ENCODE peak calls at places on chromosomes 1 and 21, in seven cellular contexts. Z is breast epithelium, U is transverse colon, I is prostate gland, H is Panc1, G is spleen, O is SK-N-SH. C is an unnamed sample.

GRCh38 chr1:9218917-9219316 is 15.7 kb upstream of the H6PD start:
- DNase-seq in Z (no peak), U (no peak), I (no peak), H (no peak), G (no peak), O (no peak), C (no peak)

GRCh38 chr1:194843077-194843476 is 1656.7 kb upstream of the B3GALT2 start:
- DNase-seq in Z (no peak), U (no peak), I (no peak), H (no peak), G (no peak), O (no peak), C (no peak)

GRCh38 chr1:165632491-165632890 is 1.5 kb downstream of the MGST3 start:
- DNase-seq in Z (no peak), U (no peak), I (no peak), H (no peak), G (no peak), O (no peak), C (no peak)

GRCh38 chr1:26358411-26359384 is 4.8 kb upstream of the CRYBG2 start:
- DNase-seq in Z (no peak), U (peak; percentile 83), I (no peak), H (no peak), G (no peak), O (no peak), C (peak; percentile 70)

GRCh38 chr1:214549604-214550338 is 1.6 kb downstream of the PTPN14 start:
- DNase-seq in Z (no peak), U (no peak), I (peak; percentile 10), H (no peak), G (no peak), O (no peak), C (no peak)

GRCh38 chr21:42614391-42614790 is 39.0 kb upstream of the PDE9A start:
- DNase-seq in Z (peak; percentile 37), U (no peak), I (no peak), H (no peak), G (peak; percentile 16), O (no peak), C (no peak)

GRCh38 chr1:23167353-23168078 is 1.1 kb downstream of the LUZP1 start:
- DNase-seq in Z (peak; percentile 43), U (peak; percentile 57), I (peak; percentile 51), H (no peak), G (peak; percentile 85), O (peak; percentile 88), C (peak; percentile 54)

GRCh38 chr1:235708390-235708962 is 58.9 kb upstream of the GNG4 start:
- DNase-seq in Z (no peak), U (no peak), I (no peak), H (peak; percentile 89), G (no peak), O (no peak), C (no peak)

GRCh38 chr1:200365897-200366426 is 43.9 kb downstream of the ZNF281 start:
- DNase-seq in Z (no peak), U (no peak), I (no peak), H (no peak), G (no peak), O (no peak), C (no peak)

GRCh38 chr1:41629571-41629970 is 145.1 kb upstream of the EDN2 start:
- DNase-seq in Z (no peak), U (no peak), I (no peak), H (no peak), G (no peak), O (no peak), C (no peak)

GRCh38 chr1:41629136-41629535 is 144.7 kb upstream of the EDN2 start:
- DNase-seq in Z (no peak), U (no peak), I (no peak), H (no peak), G (no peak), O (no peak), C (no peak)

GRCh38 chr1:41632788-41633575 is 148.5 kb upstream of the EDN2 start:
- DNase-seq in Z (no peak), U (no peak), I (no peak), H (no peak), G (no peak), O (no peak), C (no peak)

GRCh38 chr1:41631971-41632370 is 147.5 kb upstream of the EDN2 start:
- DNase-seq in Z (no peak), U (no peak), I (no peak), H (no peak), G (no peak), O (no peak), C (no peak)

DNA sequence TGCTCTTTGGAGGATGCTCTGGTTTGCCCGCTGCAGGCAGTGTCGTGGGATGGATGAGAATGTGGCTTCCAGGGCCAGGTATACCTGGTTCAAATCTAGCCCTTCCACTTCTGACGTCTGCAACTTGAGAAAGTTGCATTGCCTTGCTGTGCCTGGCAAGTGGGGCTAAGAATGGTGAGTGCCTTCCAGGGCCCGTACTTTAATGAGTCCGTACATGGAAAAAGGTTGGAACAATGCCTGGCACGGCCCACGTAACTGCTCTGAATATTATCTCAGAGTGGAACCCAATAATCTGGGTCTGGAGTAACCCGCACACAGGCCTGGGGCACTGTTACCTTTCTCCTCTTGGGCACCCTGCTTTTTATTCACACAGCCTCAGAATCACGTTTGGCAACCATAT is 146.7 kb upstream of the EDN2 start:
- DNase-seq in Z (no peak), U (no peak), I (no peak), H (no peak), G (no peak), O (no peak), C (no peak)
- TF ChIP-seq POLR2AphosphoS5 in Z (no peak), U (no peak), I (no peak), H (no peak), G (no peak), O (no peak), C (no peak)

GRCh38 chr1:40042337-40042736 is 1.8 kb downstream of the CAP1 start:
- DNase-seq in Z (no peak), U (no peak), I (no peak), H (no peak), G (no peak), O (no peak), C (no peak)

GRCh38 chr1:40039245-40039756 is 1.2 kb upstream of the CAP1 start:
- DNase-seq in Z (no peak), U (no peak), I (peak; percentile 47), H (peak; percentile 41), G (no peak), O (no peak), C (no peak)

GRCh38 chr1:40041466-40041838 is 923 bp downstream of the CAP1 start:
- DNase-seq in Z (no peak), U (no peak), I (no peak), H (no peak), G (no peak), O (no peak), C (no peak)

GRCh38 chr1:40039757-40040510 is 595 bp upstream of the CAP1 start:
- DNase-seq in Z (peak; percentile 93), U (peak; percentile 92), I (peak; percentile 84), H (peak; percentile 73), G (peak; percentile 97), O (peak; percentile 84), C (peak; percentile 83)

GRCh38 chr1:40040511-40041465 is at the start of gene CAP1:
- DNase-seq in Z (peak; percentile 99), U (peak; percentile 100), I (peak; percentile 99), H (peak; percentile 89), G (peak; percentile 100), O (peak; percentile 99), C (peak; percentile 100)
- H3K4me1 ChIP-seq in Z (peaks cover 23% of the 10 kb centered on the region), U (peaks cover 59% of the 10 kb centered on the region), I (peaks cover 17% of the 10 kb centered on the region), H (peaks cover 20% of the 10 kb centered on the region), G (peaks cover 54% of the 10 kb centered on the region), O (peaks cover 27% of the 10 kb centered on the region), C (peaks cover 66% of the 10 kb centered on the region)

GRCh38 chr1:246978281-246978680 is 29.6 kb downstream of the ZNF695 start:
- DNase-seq in Z (no peak), U (no peak), I (no peak), H (no peak), G (no peak), O (no peak), C (no peak)
- H3K9me3 ChIP-seq in Z (peaks cover 20% of the 10 kb centered on the region), U (peaks cover 33% of the 10 kb centered on the region), I (no peaks in the 10 kb centered on the region), H (peaks cover 80% of the 10 kb centered on the region), G (peaks cover 46% of the 10 kb centered on the region), O (peaks cover 24% of the 10 kb centered on the region), C (peaks cover 42% of the 10 kb centered on the region)

GRCh38 chr1:6392081-6392879 is 1.3 kb downstream of the ACOT7 start:
- DNase-seq in Z (no peak), U (no peak), I (no peak), H (no peak), G (no peak), O (no peak), C (no peak)

GRCh38 chr1:6392880-6393399 is 627 bp downstream of the ACOT7 start:
- DNase-seq in Z (no peak), U (no peak), I (no peak), H (no peak), G (no peak), O (no peak), C (no peak)

GRCh38 chr1:6396998-6397397 is 3.4 kb upstream of the ACOT7 start:
- DNase-seq in Z (no peak), U (no peak), I (no peak), H (no peak), G (no peak), O (no peak), C (no peak)

GRCh38 chr1:6389971-6390370 is 3.6 kb downstream of the ACOT7 start:
- DNase-seq in Z (no peak), U (no peak), I (no peak), H (no peak), G (no peak), O (no peak), C (no peak)

DNA sequence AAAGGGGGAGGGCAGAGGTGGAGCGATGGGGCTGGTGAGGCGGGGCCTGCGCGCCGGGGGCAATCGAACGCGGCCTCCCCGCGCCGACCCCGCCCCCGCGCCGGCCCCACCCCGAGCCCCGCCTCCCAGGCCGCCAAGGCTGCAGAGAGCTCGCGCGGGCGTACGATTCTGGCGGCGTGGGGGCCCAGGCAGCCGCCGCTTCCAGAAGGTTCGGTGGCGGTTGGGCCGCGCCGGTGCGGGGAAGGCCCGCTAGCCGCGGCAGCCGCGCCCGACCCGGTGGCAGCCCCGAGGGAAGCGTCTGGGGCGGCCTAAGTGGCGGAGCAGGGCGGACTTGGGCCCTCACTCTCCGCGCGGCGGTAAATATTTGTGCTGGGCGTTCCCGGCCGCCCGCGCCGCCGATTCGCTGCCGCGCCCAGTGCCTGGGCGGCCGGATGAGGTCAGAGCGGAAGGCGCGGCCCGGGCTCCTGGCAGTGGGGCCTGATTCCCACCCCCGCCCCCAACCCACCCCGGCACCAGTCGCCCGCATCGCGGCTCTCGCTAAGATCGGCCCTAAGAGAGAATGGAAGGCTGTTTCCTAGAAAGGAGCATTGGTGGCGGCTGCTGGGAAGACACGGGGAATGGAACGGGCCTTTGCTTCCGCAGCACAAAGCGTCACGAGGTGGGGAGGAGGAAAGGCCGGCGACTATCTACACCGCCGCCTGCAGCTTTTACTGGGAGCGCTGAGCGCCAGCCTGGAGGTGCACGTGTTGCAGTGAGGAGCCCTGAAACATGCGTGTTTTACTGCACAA is at the start of gene ACOT7:
- DNase-seq in Z (peak; percentile 80), U (peak; percentile 92), I (peak; percentile 88), H (no peak), G (peak; percentile 95), O (peak; percentile 99), C (peak; percentile 90)
- TF ChIP-seq POLR2AphosphoS5 in Z (peak; percentile 77), U (peak; percentile 64), I (peak; percentile 32), H (peak; percentile 53), G (peak; percentile 86), O (peak; percentile 21), C (peak; percentile 21)

GRCh38 chr21:22552390-22552789 is 1554.2 kb downstream of the NCAM2 start:
- DNase-seq in Z (no peak), U (no peak), I (no peak), H (no peak), G (no peak), O (no peak), C (no peak)
- H3K4me1 ChIP-seq in Z (no peaks in the 10 kb centered on the region), U (no peaks in the 10 kb centered on the region), I (no peaks in the 10 kb centered on the region), H (no peaks in the 10 kb centered on the region), G (no peaks in the 10 kb centered on the region), O (no peaks in the 10 kb centered on the region), C (no peaks in the 10 kb centered on the region)

GRCh38 chr1:5311147-5311546 is 656.7 kb downstream of the AJAP1 start:
- DNase-seq in Z (no peak), U (no peak), I (no peak), H (no peak), G (no peak), O (no peak), C (no peak)
- H3K9me3 ChIP-seq in Z (no peaks in the 10 kb centered on the region), U (no peaks in the 10 kb centered on the region), I (no peaks in the 10 kb centered on the region), H (no peaks in the 10 kb centered on the region), G (no peaks in the 10 kb centered on the region), O (no peaks in the 10 kb centered on the region), C (no peaks in the 10 kb centered on the region)

C was measured in stomach.